ENCODE peak calls at places on chromosomes 13 and 19, in six cellular contexts. F, E, T, Y, Q and P are unnamed samples. For H3K4me1, the result is how much of the 10 kb centered on the place peaks cover.

GRCh38 chr19:1113986-1114483 is 10.2 kb downstream of the GPX4 start:
- DNase-seq in T (no peak), Y (no peak), Q (no peak), E (no peak), F (no peak), P (no peak)

GRCh38 chr19:55319786-55320185 is 5.4 kb downstream of the TMEM150B start:
- DNase-seq in T (peak), F (peak), Q (no peak), Y (no peak), E (no peak), P (peak)

GRCh38 chr13:76009491-76009890 is 373.4 kb downstream of the LMO7 start:
- DNase-seq in T (no peak), E (no peak), Y (no peak), Q (no peak), F (no peak), P (no peak)

GRCh38 chr19:13302521-13303270 is 152.5 kb downstream of the IER2 start:
- DNase-seq in Q (no peak), E (no peak), T (no peak), Y (no peak), F (no peak), P (no peak)

GRCh38 chr13:27203854-27204253 is 32.2 kb upstream of the USP12 start:
- DNase-seq in T (no peak), Y (no peak), E (no peak), F (no peak), Q (no peak), P (no peak)

GRCh38 chr13:80284290-80284689 is 56.6 kb downstream of the SPRY2 start:
- DNase-seq in T (no peak), E (no peak), F (no peak), Q (no peak), Y (no peak), P (no peak)

GRCh38 chr19:2261438-2262172 is 5.4 kb upstream of the JSRP1 start:
- DNase-seq in F (no peak), T (peak), E (no peak), Q (no peak), Y (peak), P (no peak)

GRCh38 chr19:12784871-12785430 is 6.3 kb upstream of the JUNB start:
- DNase-seq in T (no peak), E (peak), F (no peak), Y (no peak), Q (peak), P (no peak)

GRCh38 chr19:39710333-39710890 is 6.1 kb downstream of the LGALS14 start:
- DNase-seq in F (no peak), Q (no peak), E (no peak), T (no peak), Y (no peak), P (no peak)

GRCh38 chr19:51754770-51755169 is 3.1 kb upstream of the FPR1 start:
- DNase-seq in F (no peak), Y (no peak), T (no peak), Q (peak), E (no peak), P (no peak)

GRCh38 chr19:52896431-52897148 is 845 bp downstream of the ZNF320 start:
- DNase-seq in Y (peak), E (peak), F (peak), Q (no peak), T (peak), P (peak)

GRCh38 chr19:56566904-56567273 is 379 bp upstream of the ZNF470 start:
- DNase-seq in E (peak), F (peak), Q (peak), Y (peak), T (peak), P (peak)

GRCh38 chr19:55092423-55093318 is 17.0 kb downstream of the EPS8L1 start:
- DNase-seq in E (no peak), T (no peak), Y (no peak), Q (no peak), F (peak), P (no peak)

GRCh38 chr19:3665681-3666544 is 34.4 kb downstream of the PIP5K1C start:
- DNase-seq in E (peak), T (peak), Q (no peak), Y (peak), F (peak), P (peak)

GRCh38 chr19:1255186-1256161 is 7.1 kb downstream of the MIDN start:
- DNase-seq in T (peak), Y (no peak), E (no peak), F (no peak), Q (no peak), P (no peak)

GRCh38 chr13:97068146-97068545 is 73.9 kb upstream of the OXGR1 start:
- DNase-seq in Q (no peak), Y (no peak), F (no peak), T (no peak), E (no peak), P (peak)

GRCh38 chr13:24916464-24916863 is 152.5 kb downstream of the RNF17 start:
- DNase-seq in F (no peak), T (no peak), Q (no peak), Y (no peak), E (no peak), P (no peak)

GRCh38 chr19:10290876-10291553 is 1.3 kb downstream of the ICAM5 start:
- DNase-seq in Q (no peak), E (no peak), Y (peak), F (peak), T (peak), P (peak)

GRCh38 chr13:106520205-106521004 is 15.1 kb downstream of the EFNB2 start:
- DNase-seq in E (no peak), Y (no peak), T (no peak), F (no peak), Q (no peak), P (no peak)

GRCh38 chr13:31476266-31476665 is 263.1 kb upstream of the RXFP2 start:
- DNase-seq in Y (no peak), E (no peak), Q (no peak), T (no peak), F (peak), P (no peak)

GRCh38 chr13:83940742-83941141 is 58.5 kb upstream of the SLITRK1 start:
- DNase-seq in T (no peak), Q (no peak), Y (no peak), F (no peak), E (no peak), P (no peak)

GRCh38 chr13:67416047-67416925 is 186.2 kb upstream of the PCDH9 start:
- DNase-seq in E (no peak), Y (peak), F (peak), Q (no peak), T (peak), P (peak)

GRCh38 chr13:46507978-46508377 is 45.0 kb upstream of the LRCH1 start:
- DNase-seq in T (no peak), Q (no peak), Y (no peak), E (no peak), F (no peak), P (no peak)

GRCh38 chr19:19752760-19753403 is 20.0 kb upstream of the ZNF14 start:
- DNase-seq in T (no peak), E (no peak), Y (no peak), Q (peak), F (no peak), P (no peak)

GRCh38 chr13:106362637-106363036 is 172.8 kb downstream of the EFNB2 start:
- DNase-seq in F (no peak), E (no peak), Y (no peak), T (no peak), Q (no peak), P (no peak)

GRCh38 chr19:48221628-48222027 is 34.1 kb downstream of the CARD8 start:
- DNase-seq in Q (no peak), F (no peak), Y (no peak), T (no peak), E (no peak), P (no peak)

GRCh38 chr19:729564-730381 is 21.0 kb downstream of the PALM start:
- DNase-seq in T (no peak), E (no peak), Y (no peak), Q (no peak), F (no peak), P (no peak)

GRCh38 chr19:41541990-41542584 is 33.9 kb upstream of the CEACAM21 start:
- DNase-seq in F (peak), E (no peak), Y (peak), Q (peak), T (no peak), P (peak)

GRCh38 chr13:85313761-85314503 is 485.3 kb downstream of the SLITRK6 start:
- DNase-seq in E (no peak), T (no peak), F (no peak), Q (no peak), Y (no peak), P (peak)
- H3K27ac ChIP-seq in E (no peak), T (no peak), F (no peak), Q (no peak), Y (no peak), P (no peak)

GRCh38 chr13:108920137-108920536 is 290.7 kb downstream of the MYO16 start:
- DNase-seq in E (no peak), Q (no peak), Y (no peak), F (no peak), T (no peak), P (no peak)
- H3K4me1 ChIP-seq in E (under half), Q (under half), Y (under half), F (under half), T (under half), P (under half)

GRCh38 chr13:44801990-44802389 is 187.3 kb downstream of the NUFIP1 start:
- DNase-seq in Y (peak), Q (no peak), F (no peak), E (no peak), T (no peak), P (no peak)

GRCh38 chr13:44796597-44797517 is 192.4 kb downstream of the NUFIP1 start:
- DNase-seq in E (no peak), T (no peak), Y (peak), Q (no peak), F (no peak), P (no peak)

GRCh38 chr13:44795176-44795575 is 194.1 kb downstream of the NUFIP1 start:
- DNase-seq in F (no peak), Q (no peak), E (no peak), T (no peak), Y (no peak), P (no peak)

GRCh38 chr13:44800626-44801025 is 188.6 kb downstream of the NUFIP1 start:
- DNase-seq in T (no peak), E (no peak), Q (no peak), Y (no peak), F (no peak), P (no peak)

DNA sequence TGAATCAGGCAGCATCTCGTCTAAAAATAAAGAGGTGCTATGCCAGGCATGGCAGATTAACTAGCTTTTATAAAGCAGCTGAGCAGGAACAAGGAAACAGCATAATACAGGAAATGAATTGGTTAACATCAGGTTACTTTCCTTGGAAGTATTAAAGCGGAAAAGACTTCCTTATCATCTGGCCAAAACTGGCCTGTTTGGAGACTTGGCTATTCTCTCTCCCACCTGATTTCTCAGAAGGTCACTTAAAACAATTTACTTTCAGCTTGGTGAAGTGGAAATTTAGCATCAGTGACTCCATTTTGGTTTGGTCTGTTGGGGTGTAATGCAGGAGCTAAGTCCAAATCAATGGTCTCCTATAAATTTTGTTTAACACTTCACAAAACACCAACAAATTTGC is 191.6 kb downstream of the NUFIP1 start:
- DNase-seq in T (no peak), Q (no peak), E (no peak), Y (no peak), F (no peak), P (no peak)
- H3K4me3 ChIP-seq in T (no peak), Q (no peak), E (no peak), Y (no peak), F (no peak), P (no peak)

GRCh38 chr19:38118176-38118575 is 105.8 kb downstream of the DPF1 start:
- DNase-seq in Q (no peak), Y (no peak), F (no peak), E (no peak), T (no peak), P (no peak)

GRCh38 chr19:38125238-38125637 is 98.8 kb downstream of the DPF1 start:
- DNase-seq in Q (no peak), F (no peak), E (no peak), T (no peak), Y (no peak), P (no peak)

GRCh38 chr19:38120471-38121030 is 103.5 kb downstream of the DPF1 start:
- DNase-seq in T (no peak), Q (no peak), F (peak), E (no peak), Y (no peak), P (no peak)

GRCh38 chr19:38122402-38123093 is 101.5 kb downstream of the DPF1 start:
- DNase-seq in Q (no peak), E (no peak), Y (no peak), F (no peak), T (no peak), P (no peak)
- H3K27ac ChIP-seq in Q (no peak), E (no peak), Y (no peak), F (no peak), T (no peak), P (no peak)

GRCh38 chr19:17076539-17076919 is 952 bp downstream of the MYO9B start:
- DNase-seq in T (no peak), E (no peak), Y (no peak), F (no peak), Q (no peak), P (peak)

GRCh38 chr19:17078920-17079709 is 3.5 kb downstream of the MYO9B start:
- DNase-seq in Y (no peak), F (peak), E (no peak), Q (no peak), T (no peak), P (no peak)

GRCh38 chr19:17078038-17078919 is 2.7 kb downstream of the MYO9B start:
- DNase-seq in Q (no peak), Y (no peak), F (no peak), T (no peak), E (no peak), P (no peak)

GRCh38 chr19:17075860-17076538 is 422 bp downstream of the MYO9B start:
- DNase-seq in T (peak), Y (peak), Q (peak), F (no peak), E (no peak), P (peak)

DNA sequence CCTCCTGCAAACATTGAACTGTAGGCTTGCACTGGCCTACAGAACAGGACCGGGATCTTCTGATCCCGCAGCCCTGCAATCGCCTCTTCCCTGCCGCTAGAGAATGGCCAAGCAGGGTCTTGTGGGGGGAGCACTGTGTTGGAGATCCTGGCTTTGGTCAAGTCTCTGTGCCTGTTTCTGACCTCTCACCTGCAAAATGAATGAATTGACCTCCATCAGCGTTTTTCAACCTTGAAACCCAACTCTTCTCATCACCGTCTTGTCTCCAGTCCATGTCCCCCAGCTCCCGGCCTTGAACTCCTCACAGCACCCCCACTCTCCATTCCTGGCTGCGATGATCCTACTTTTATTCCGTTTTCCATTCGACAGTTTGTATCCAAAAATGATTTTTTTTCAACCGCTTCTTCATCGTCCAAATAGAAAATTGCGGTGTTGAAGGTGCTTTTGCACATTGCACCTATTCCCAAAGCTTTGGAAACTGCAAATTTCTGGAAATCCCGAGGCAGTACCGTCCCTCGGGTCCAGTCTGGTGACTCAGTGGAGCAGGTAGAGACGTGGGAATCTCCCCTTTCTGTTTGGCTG is 2.0 kb downstream of the MYO9B start:
- DNase-seq in E (no peak), T (no peak), F (no peak), Y (no peak), Q (no peak), P (no peak)
- H3K4me1 ChIP-seq in E (under half), T (under half), F (under half), Y (half or more), Q (under half), P (under half)

DNA sequence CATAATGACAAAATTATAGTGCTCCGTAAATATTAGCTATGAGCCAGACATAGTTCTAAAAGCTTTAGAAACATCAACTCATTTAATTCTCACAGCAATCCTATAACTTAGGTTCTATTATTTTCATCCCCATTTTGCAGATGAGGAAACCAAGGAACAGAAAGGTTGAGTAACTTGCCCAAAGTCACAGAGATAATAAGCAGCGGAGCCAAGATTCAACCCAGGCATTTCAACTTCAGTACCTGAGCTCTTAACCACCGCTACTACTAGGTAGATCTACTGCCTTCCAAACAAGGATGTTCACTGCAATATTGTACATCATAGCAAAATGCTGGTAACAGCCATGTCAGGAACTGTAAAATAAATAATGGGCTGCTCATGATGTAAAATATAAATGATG is 39.9 kb downstream of the ELF1 start:
- DNase-seq in F (no peak), T (no peak), Q (no peak), E (no peak), Y (no peak), P (no peak)
- H3K4me3 ChIP-seq in F (no peak), T (peak), Q (peak), E (no peak), Y (no peak), P (no peak)

GRCh38 chr19:7831452-7831851 is 1.4 kb downstream of the EVI5L start:
- DNase-seq in F (no peak), E (no peak), T (no peak), Y (peak), Q (no peak), P (no peak)

GRCh38 chr19:7832009-7832408 is 2.0 kb downstream of the EVI5L start:
- DNase-seq in T (no peak), E (no peak), Y (no peak), F (no peak), Q (no peak), P (no peak)

GRCh38 chr19:7833225-7834156 is 3.5 kb downstream of the EVI5L start:
- DNase-seq in T (no peak), E (peak), F (peak), Q (no peak), Y (peak), P (no peak)

GRCh38 chr19:7830823-7831222 is 805 bp downstream of the EVI5L start:
- DNase-seq in F (no peak), E (no peak), T (no peak), Y (no peak), Q (no peak), P (no peak)

GRCh38 chr19:7832781-7833180 is 2.8 kb downstream of the EVI5L start:
- DNase-seq in T (no peak), F (no peak), Q (no peak), E (no peak), Y (no peak), P (no peak)
- H3K27ac ChIP-seq in T (no peak), F (no peak), Q (no peak), E (peak), Y (peak), P (no peak)

GRCh38 chr19:7988307-7988706 is 17.1 kb downstream of the ELAVL1 start:
- DNase-seq in Y (no peak), Q (no peak), E (no peak), F (no peak), T (no peak), P (peak)

GRCh38 chr19:7992575-7992974 is 12.9 kb downstream of the ELAVL1 start:
- DNase-seq in Q (no peak), F (no peak), T (no peak), E (no peak), Y (peak), P (no peak)

GRCh38 chr19:7986321-7987083 is 18.9 kb downstream of the ELAVL1 start:
- DNase-seq in Q (no peak), F (no peak), Y (no peak), T (no peak), E (no peak), P (no peak)

GRCh38 chr19:7987084-7987768 is 18.2 kb downstream of the ELAVL1 start:
- DNase-seq in F (no peak), T (no peak), Q (no peak), E (no peak), Y (no peak), P (no peak)

GRCh38 chr19:7989071-7989575 is 16.3 kb downstream of the ELAVL1 start:
- DNase-seq in Q (no peak), F (no peak), Y (no peak), T (no peak), E (no peak), P (no peak)
- H3K4me1 ChIP-seq in Q (under half), F (under half), Y (half or more), T (under half), E (under half), P (under half)

GRCh38 chr19:45973564-45974338 is at the start of gene NOVA2:
- DNase-seq in E (no peak), Q (peak), F (peak), T (peak), Y (peak), P (peak)
- H3K4me3 ChIP-seq in E (no peak), Q (peak), F (peak), T (peak), Y (peak), P (no peak)

GRCh38 chr19:18159810-18160209 is 6.8 kb downstream of the PIK3R2 start:
- DNase-seq in F (no peak), T (no peak), E (no peak), Y (no peak), Q (no peak), P (no peak)

GRCh38 chr19:18160792-18161690 is 8.1 kb downstream of the PIK3R2 start:
- DNase-seq in Q (peak), T (peak), E (peak), Y (peak), F (peak), P (peak)

GRCh38 chr19:18160441-18160791 is 7.5 kb downstream of the PIK3R2 start:
- DNase-seq in F (no peak), E (no peak), Q (no peak), T (no peak), Y (no peak), P (no peak)

GRCh38 chr19:18164072-18164471 is 9.5 kb upstream of the IFI30 start:
- DNase-seq in F (no peak), Q (no peak), Y (no peak), E (no peak), T (no peak), P (no peak)

DNA sequence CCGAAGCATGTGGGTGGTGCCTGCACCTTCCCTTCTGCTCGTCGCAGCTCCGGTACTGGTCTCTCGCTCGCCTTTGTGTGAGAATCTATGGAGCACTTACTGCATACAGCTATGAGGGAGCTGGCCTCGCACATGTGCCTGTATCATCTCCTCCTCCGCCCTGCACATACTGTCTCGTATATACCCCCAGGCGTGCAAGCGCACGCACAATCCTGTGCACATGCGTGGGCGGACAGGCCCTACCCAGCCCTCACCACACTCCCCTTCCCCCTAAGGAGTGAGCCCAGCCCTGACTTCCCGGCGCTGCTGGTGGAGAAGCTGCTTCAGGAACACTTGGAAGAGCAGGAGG is 8.7 kb downstream of the PIK3R2 start:
- DNase-seq in Y (no peak), E (no peak), T (no peak), F (no peak), Q (no peak), P (no peak)
- H3K27ac ChIP-seq in Y (peak), E (no peak), T (no peak), F (peak), Q (peak), P (no peak)